ENCODE peak calls at places on chromosomes 2 and 18, in five cellular contexts. K, O, V, G and A are unnamed samples.

GRCh38 chr2:144650886-144651285 is 131.0 kb upstream of the ZEB2 start:
- DNase-seq in K (no peak), O (no peak), V (no peak), G (no peak), A (no peak)

GRCh38 chr2:132400169-132400900 is 16.3 kb upstream of the GPR39 start:
- DNase-seq in K (peak), O (peak), V (no peak), G (no peak), A (no peak)

GRCh38 chr2:29487967-29488550 is 372.8 kb downstream of the CLIP4 start:
- DNase-seq in K (no peak), O (no peak), V (no peak), G (no peak), A (no peak)

GRCh38 chr2:27805180-27805579 is 33.7 kb downstream of the MRPL33 start:
- DNase-seq in K (no peak), O (no peak), V (no peak), G (no peak), A (no peak)

GRCh38 chr2:135490381-135490780 is 40.6 kb downstream of the ZRANB3 start:
- DNase-seq in K (peak), O (no peak), V (no peak), G (no peak), A (no peak)

GRCh38 chr2:33363599-33364300 is 112.7 kb upstream of the RASGRP3 start:
- DNase-seq in K (peak), O (no peak), V (no peak), G (no peak), A (no peak)

GRCh38 chr2:231319867-231320266 is 75.6 kb upstream of the B3GNT7 start:
- DNase-seq in K (no peak), O (no peak), V (no peak), G (no peak), A (no peak)

GRCh38 chr18:12944724-12945123 is 3.1 kb upstream of the SEH1L start:
- DNase-seq in K (peak), O (peak), V (no peak), G (no peak), A (no peak)

GRCh38 chr18:23498877-23499570 is 4.3 kb upstream of the RMC1 start:
- DNase-seq in K (peak), O (peak), V (peak), G (no peak), A (peak)

GRCh38 chr18:73577365-73577764 is 570.3 kb downstream of the FBXO15 start:
- DNase-seq in K (no peak), O (no peak), V (no peak), G (no peak), A (no peak)

GRCh38 chr2:240586919-240587800 is 626 bp downstream of the CAPN10 start:
- DNase-seq in K (no peak), O (peak), V (peak), G (peak), A (no peak)

GRCh38 chr2:222860740-222861410 is at the start of gene ACSL3:
- DNase-seq in K (peak), O (peak), V (peak), G (peak), A (peak)

GRCh38 chr2:160207804-160208661 is 8.0 kb upstream of the ITGB6 start:
- DNase-seq in K (peak), O (peak), V (no peak), G (peak), A (no peak)

GRCh38 chr2:94994914-94995236 is 30.6 kb upstream of the MAL start:
- DNase-seq in K (no peak), O (no peak), V (no peak), G (no peak), A (no peak)

GRCh38 chr2:28004086-28004485 is 113.6 kb downstream of the BABAM2 start:
- DNase-seq in K (peak), O (no peak), V (no peak), G (no peak), A (no peak)

GRCh38 chr2:174586896-174587295 is 10.7 kb downstream of the WIPF1 start:
- DNase-seq in K (no peak), O (no peak), V (no peak), G (no peak), A (no peak)

GRCh38 chr2:10002681-10003080 is 40.7 kb upstream of the KLF11 start:
- DNase-seq in K (no peak), O (no peak), V (no peak), G (peak), A (no peak)

GRCh38 chr2:11155326-11156059 is at the start of gene SLC66A3:
- DNase-seq in K (peak), O (peak), V (no peak), G (no peak), A (peak)

GRCh38 chr2:109494842-109495241 is 118.9 kb downstream of the SEPTIN10 start:
- DNase-seq in K (no peak), O (no peak), V (no peak), G (no peak), A (no peak)

GRCh38 chr2:22153974-22154373 is 1030.2 kb downstream of the TDRD15 start:
- DNase-seq in K (no peak), O (no peak), V (no peak), G (no peak), A (no peak)

GRCh38 chr18:54140641-54141040 is 83.8 kb downstream of the MBD2 start:
- DNase-seq in K (no peak), O (no peak), V (no peak), G (no peak), A (no peak)

GRCh38 chr2:17245921-17246320 is 272.3 kb downstream of the RAD51AP2 start:
- DNase-seq in K (no peak), O (no peak), V (no peak), G (no peak), A (no peak)

GRCh38 chr2:63654959-63655358 is 66.2 kb downstream of the MDH1 start:
- DNase-seq in K (no peak), O (no peak), V (no peak), G (no peak), A (no peak)

GRCh38 chr18:2444201-2444875 is 127.0 kb downstream of the METTL4 start:
- DNase-seq in K (no peak), O (no peak), V (no peak), G (no peak), A (no peak)

GRCh38 chr2:15795426-15795825 is 144.9 kb upstream of the MYCN start:
- DNase-seq in K (no peak), O (no peak), V (no peak), G (no peak), A (no peak)

GRCh38 chr2:132668189-132668833 is 1.7 kb downstream of the LYPD1 start:
- DNase-seq in K (peak), O (no peak), V (peak), G (no peak), A (no peak)

GRCh38 chr2:230706053-230706498 is 6.6 kb upstream of the CAB39 start:
- DNase-seq in K (no peak), O (no peak), V (no peak), G (no peak), A (no peak)

GRCh38 chr2:45588158-45588829 is 22.8 kb downstream of the SRBD1 start:
- DNase-seq in K (no peak), O (no peak), V (no peak), G (no peak), A (no peak)

GRCh38 chr2:104848526-104848925 is 5.4 kb upstream of the POU3F3 start:
- DNase-seq in K (no peak), O (no peak), V (no peak), G (no peak), A (no peak)

GRCh38 chr2:227822416-227823003 is 8.9 kb downstream of the CCL20 start:
- DNase-seq in K (no peak), O (no peak), V (no peak), G (no peak), A (no peak)

GRCh38 chr18:3498705-3499451 is 48.9 kb downstream of the TGIF1 start:
- DNase-seq in K (peak), O (peak), V (peak), G (no peak), A (peak)

GRCh38 chr18:24293254-24293653 is 104.4 kb downstream of the OSBPL1A start:
- DNase-seq in K (no peak), O (no peak), V (no peak), G (no peak), A (no peak)

GRCh38 chr18:30489890-30490643 is 552.5 kb downstream of the DSC3 start:
- DNase-seq in K (no peak), O (no peak), V (no peak), G (no peak), A (no peak)

GRCh38 chr18:58529714-58530354 is 99.1 kb downstream of the ALPK2 start:
- DNase-seq in K (peak), O (peak), V (peak), G (no peak), A (peak)

GRCh38 chr2:86249176-86249842 is 50.1 kb downstream of the MRPL35 start:
- DNase-seq in K (peak), O (peak), V (no peak), G (no peak), A (no peak)

GRCh38 chr2:86251840-86252266 is 52.6 kb downstream of the MRPL35 start:
- DNase-seq in K (no peak), O (peak), V (no peak), G (no peak), A (no peak)

GRCh38 chr2:86254576-86255538 is 55.6 kb downstream of the MRPL35 start:
- DNase-seq in K (no peak), O (peak), V (no peak), G (no peak), A (no peak)

GRCh38 chr2:86253424-86253823 is 54.2 kb downstream of the MRPL35 start:
- DNase-seq in K (no peak), O (no peak), V (no peak), G (no peak), A (no peak)

DNA sequence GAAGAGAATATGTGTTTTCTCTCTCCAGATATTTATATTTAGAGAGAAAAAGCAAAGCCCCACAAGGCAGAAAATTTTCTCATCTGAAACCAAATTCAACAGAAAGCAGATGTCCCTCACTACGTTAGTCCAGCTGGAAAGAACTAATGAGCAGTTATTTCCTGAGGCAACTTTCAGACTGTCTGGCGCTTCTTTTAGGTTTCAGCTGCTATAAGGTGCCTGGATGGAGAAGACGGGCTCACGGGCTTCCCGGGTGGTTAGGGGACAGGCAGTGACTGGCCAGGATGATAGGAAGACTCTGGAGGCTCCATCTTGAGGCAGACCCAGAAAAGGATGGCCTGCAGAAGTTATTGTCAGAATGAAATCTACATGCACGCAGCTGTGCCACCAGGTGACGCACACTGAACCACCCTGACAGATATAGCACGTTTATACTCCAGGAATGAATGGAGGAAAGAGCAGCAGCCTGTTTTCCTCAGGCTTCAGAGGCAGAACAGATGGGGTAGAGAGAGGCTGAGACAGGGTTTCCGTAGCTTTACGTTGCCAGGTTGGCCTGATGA is 50.7 kb downstream of the MRPL35 start:
- DNase-seq in K (no peak), O (no peak), V (no peak), G (no peak), A (no peak)
- TF ChIP-seq CTCF in K (peak), O (no peak), V (no peak), G (no peak), A (no peak)

GRCh38 chr2:71067567-71068217 is 756 bp upstream of the NAGK start:
- DNase-seq in K (no peak), O (no peak), V (peak), G (no peak), A (no peak)
- TF ChIP-seq CTCF in K (peak), O (no peak), V (no peak), G (peak), A (no peak)

DNA sequence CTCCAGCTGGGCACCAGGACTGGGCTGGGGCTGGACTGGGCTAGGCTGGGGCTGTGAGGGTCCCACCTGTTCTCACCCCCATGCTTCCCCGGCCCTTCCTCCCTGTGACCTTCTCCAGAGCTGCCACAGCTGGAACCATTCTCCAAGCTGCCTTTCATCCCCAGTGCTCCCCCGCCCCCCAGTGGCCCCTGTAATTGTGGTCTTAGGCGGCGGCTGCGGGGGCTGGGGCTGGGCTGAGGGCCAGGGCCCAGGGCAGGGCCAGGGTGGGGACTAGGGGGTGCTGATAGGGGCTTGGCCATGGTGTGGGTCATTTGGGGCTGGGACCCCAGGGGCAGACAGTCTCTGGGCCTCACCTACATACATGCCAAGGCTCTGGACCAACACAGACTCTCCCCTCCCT is 2.8 kb upstream of the WNT10A start:
- DNase-seq in K (no peak), O (no peak), V (no peak), G (peak), A (no peak)
- TF ChIP-seq CTCF in K (no peak), O (no peak), V (no peak), G (no peak), A (no peak)

GRCh38 chr2:36322108-36322507 is 33.5 kb upstream of the CRIM1 start:
- DNase-seq in K (peak), O (peak), V (no peak), G (no peak), A (no peak)
- TF ChIP-seq CTCF in K (peak), O (peak), V (peak), G (peak), A (peak)

GRCh38 chr2:224369028-224369632 is 32.8 kb downstream of the FAM124B start:
- DNase-seq in K (peak), O (no peak), V (no peak), G (no peak), A (no peak)
- TF ChIP-seq CTCF in K (peak), O (peak), V (peak), G (peak), A (peak)

DNA sequence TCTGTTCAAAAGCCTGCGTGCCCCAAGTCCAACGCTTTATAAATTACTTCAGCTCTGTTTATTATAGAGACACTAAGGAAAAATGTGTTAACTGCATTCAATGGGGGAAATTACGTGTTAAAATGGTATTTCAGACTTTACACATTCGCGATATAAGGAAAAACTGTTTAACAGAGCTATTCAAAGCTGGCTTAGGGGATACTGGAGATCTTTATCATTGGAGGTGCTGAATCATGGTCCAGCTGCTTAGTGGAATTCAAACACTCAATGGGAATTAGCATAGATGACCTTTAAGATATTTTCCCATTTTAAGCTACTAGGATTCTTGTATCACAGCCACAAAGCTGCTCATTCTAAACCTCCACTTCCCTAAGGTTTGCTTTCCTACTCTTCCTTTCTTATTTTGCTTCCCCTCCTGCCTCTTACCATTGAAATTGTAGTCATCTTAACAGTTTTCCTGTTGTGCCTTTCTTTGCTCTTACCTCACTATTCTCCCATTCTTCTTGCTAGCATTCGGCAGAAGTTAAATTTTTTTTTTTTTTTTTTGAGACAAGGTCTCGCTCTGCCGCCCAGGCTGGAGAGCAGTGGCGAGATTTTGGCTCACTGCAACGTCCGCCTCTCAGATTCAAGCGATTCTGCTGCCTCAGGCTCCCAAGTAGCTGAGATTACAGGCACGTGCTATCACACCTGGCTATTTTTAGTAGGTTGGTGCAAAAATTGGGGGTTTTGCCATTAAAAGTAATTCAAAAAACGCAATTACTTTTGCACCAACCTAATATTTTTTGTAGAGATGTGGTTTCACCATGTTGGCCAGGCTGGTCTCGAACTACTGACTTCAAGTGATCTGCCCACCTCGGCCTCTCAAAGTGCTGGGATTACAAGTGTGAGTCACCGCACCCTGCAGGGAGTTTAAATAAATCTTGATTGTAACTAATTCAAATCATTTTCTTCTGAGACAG is 6.5 kb downstream of the SULT6B1 start:
- DNase-seq in K (no peak), O (no peak), V (no peak), G (no peak), A (no peak)
- TF ChIP-seq CTCF in K (no peak), O (no peak), V (no peak), G (no peak), A (no peak)